ENCODE peak calls at places on chromosomes 7 and 10, in four cellular contexts. B is HCT116, J is GM23338, C is A549. N is an unnamed sample.

GRCh38 chr10:132961864-132962622 is 19.7 kb upstream of the CFAP46 start:
- DNase-seq in B (no peak), J (peak), C (peak), N (no peak)

GRCh38 chr7:571096-572012 is 51.7 kb upstream of the PDGFA start:
- DNase-seq in B (no peak), J (no peak), C (no peak), N (no peak)

GRCh38 chr10:695396-695795 is 5.9 kb upstream of the DIP2C start:
- DNase-seq in B (no peak), J (no peak), C (no peak), N (no peak)

GRCh38 chr7:68729361-68729760 is 868.9 kb upstream of the AUTS2 start:
- DNase-seq in B (no peak), J (no peak), C (no peak), N (no peak)

GRCh38 chr10:1662361-1663025 is 74.8 kb downstream of the ADARB2 start:
- DNase-seq in B (no peak), J (no peak), C (no peak), N (no peak)

GRCh38 chr10:28910960-28911359 is 233.6 kb downstream of the BAMBI start:
- DNase-seq in B (no peak), J (no peak), C (no peak), N (no peak)

GRCh38 chr10:124066744-124067714 is 26.4 kb downstream of the CHST15 start:
- DNase-seq in B (no peak), J (peak), C (no peak), N (peak)

GRCh38 chr10:73625004-73625883 is 16.0 kb downstream of the MYOZ1 start:
- DNase-seq in B (no peak), J (peak), C (peak), N (no peak)

GRCh38 chr7:2544541-2545188 is 10.7 kb downstream of the BRAT1 start:
- DNase-seq in B (no peak), J (no peak), C (no peak), N (no peak)

GRCh38 chr7:19373334-19373733 is 228.1 kb upstream of the FERD3L start:
- DNase-seq in B (no peak), J (no peak), C (no peak), N (no peak)

GRCh38 chr7:42605800-42606199 is 306.1 kb downstream of the C7orf25 start:
- DNase-seq in B (no peak), J (no peak), C (no peak), N (no peak)

GRCh38 chr10:66941491-66941890 is 15.7 kb downstream of the LRRTM3 start:
- DNase-seq in B (no peak), J (no peak), C (no peak), N (no peak)

GRCh38 chr7:116726149-116726548 is 54.2 kb downstream of the MET start:
- DNase-seq in B (no peak), J (no peak), C (no peak), N (no peak)

GRCh38 chr7:131625817-131626372 is 69.5 kb upstream of the PODXL start:
- DNase-seq in B (peak), J (peak), C (peak), N (no peak)

GRCh38 chr10:44337081-44337480 is 47.8 kb downstream of the CXCL12 start:
- DNase-seq in B (no peak), J (no peak), C (no peak), N (no peak)

GRCh38 chr7:144824360-144824759 is 11.5 kb downstream of the TPK1 start:
- DNase-seq in B (no peak), J (no peak), C (no peak), N (no peak)

GRCh38 chr7:100827330-100828226 is at the start of gene EPHB4:
- DNase-seq in B (peak), J (peak), C (peak), N (peak)

GRCh38 chr10:92047215-92047614 is 123.6 kb downstream of the BTAF1 start:
- DNase-seq in B (no peak), J (no peak), C (no peak), N (no peak)

GRCh38 chr10:50347394-50347802 is 96.1 kb upstream of the ASAH2 start:
- DNase-seq in B (no peak), J (no peak), C (no peak), N (no peak)

GRCh38 chr7:139739863-139740597 is 37.8 kb downstream of the HIPK2 start:
- DNase-seq in B (no peak), J (no peak), C (no peak), N (no peak)

GRCh38 chr10:69409968-69410367 is 6.8 kb downstream of the TACR2 start:
- DNase-seq in B (no peak), J (no peak), C (no peak), N (peak)

DNA sequence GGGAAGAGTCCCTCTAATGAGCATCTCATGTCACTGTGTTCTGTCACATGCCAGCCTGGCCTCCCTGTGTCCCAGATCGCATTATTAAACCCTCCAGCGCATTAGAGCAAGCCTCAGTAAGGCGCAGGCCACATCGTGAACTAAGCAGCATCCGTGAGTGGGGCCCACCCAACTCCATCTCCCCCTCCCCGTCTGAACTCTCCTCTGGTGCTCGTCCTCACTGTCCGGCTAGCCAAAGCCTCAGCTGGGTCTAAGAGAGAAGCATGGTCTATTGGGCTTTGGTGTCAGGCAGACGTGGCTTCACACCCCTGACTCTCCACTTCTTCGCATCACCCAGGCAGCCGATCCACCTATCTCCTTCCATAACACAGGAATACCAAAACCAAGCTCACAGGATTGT is 164.7 kb upstream of the LANCL2 start:
- DNase-seq in B (no peak), J (no peak), C (no peak), N (no peak)
- TF ChIP-seq REST in B (no peak), J (no peak), C (no peak), N (no peak)

GRCh38 chr7:27107391-27107900 is 5.0 kb upstream of the HOXA2 start:
- DNase-seq in B (no peak), J (no peak), C (no peak), N (no peak)
- H3K27ac ChIP-seq in B (no peak), J (no peak), C (no peak), N (no peak)

DNA sequence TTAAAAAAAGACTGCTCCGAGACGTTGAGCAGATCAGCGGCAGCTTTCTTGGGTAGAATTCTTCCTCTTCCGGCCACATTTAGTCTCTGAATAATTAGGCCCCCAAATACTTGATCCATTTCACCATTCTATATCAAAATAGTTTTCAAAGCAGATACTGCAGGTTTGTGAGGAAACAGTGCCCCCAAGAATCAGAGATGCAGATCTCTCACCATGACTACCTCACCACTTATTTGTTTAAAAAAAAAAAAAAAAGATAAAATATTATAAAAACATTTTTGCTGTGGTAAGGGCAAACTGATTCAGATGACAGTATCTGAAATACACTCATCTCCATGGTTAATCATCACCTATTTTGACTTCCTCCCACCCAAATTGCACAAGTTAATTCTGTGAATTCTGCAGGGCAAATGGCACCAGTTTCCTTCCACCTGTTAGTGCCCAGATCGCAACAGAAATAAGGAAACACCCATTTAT is 210.4 kb downstream of the FAM107B start:
- DNase-seq in B (no peak), J (no peak), C (no peak), N (no peak)
- TF ChIP-seq REST in B (no peak), J (no peak), C (no peak), N (no peak)

GRCh38 chr7:83851551-83851950 is 202.6 kb upstream of the SEMA3E start:
- DNase-seq in B (no peak), J (no peak), C (no peak), N (no peak)
- H3K27ac ChIP-seq in B (no peak), J (no peak), C (no peak), N (no peak)

GRCh38 chr7:12211054-12212050 is at the start of gene TMEM106B:
- DNase-seq in B (peak), J (peak), C (peak), N (peak)
- TF ChIP-seq REST in B (no peak), J (no peak), C (no peak), N (no peak)

DNA sequence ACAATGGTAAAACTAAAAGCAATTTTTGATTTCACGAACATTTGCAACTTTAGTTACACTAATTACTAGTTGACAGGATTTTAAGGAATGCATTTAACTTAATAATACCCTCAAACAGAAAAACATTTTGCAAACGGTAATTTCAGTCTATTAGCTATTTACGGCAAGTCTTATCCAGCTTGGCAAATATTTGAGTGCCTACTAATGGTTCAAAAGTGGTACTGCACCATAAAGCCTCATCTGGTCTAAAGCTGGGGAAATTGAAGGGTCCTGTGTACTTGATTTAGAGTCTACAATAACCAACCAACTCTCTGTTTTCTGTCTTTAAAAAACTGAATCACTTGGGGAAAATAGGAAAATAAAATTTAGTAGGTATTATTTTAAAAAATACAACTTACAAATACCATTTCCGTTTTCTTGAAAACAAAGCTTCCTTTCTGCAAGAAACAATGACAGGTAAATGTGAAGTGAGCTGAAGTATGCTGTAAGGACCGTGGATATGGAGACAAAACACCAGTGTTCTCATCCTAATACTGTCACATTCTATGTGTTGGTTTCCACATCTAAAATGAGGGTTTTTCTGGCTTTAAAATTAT is 142.3 kb downstream of the VPS50 start:
- DNase-seq in B (peak), J (peak), C (peak), N (no peak)
- H3K27ac ChIP-seq in B (no peak), J (no peak), C (no peak), N (no peak)

DNA sequence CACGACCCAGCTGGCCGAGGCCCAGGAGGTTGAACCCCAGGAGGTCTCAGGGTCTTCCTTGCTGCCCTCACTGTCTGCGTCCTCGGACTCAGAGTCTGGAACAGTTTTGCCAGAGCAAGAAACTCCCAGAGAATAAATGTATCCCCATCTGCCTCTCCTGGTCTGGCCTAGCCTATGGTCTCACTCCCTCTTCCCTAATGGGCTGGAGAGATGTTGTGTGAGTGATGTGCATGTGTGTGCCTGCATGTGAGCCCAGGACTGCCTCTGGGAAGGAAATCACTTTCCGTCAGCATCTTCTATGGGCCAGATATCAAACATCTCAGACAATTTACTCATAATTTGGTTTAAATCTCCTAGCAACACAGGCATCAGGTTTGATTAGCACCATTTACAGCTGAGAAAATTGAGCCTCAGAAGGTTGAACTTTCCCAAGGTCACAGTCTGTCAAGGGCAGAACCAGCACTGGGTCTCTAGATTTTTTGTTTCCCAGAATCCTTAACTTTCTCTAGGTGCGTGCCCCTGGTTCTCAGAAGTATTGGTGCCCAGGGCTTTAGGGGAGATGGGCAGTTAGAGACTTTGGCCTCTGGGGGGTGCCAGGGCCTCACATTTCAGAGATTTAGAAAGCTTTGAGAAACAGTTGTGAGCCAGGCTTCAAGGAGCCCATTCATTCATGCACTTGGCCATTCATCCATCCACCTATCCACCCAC is 4.9 kb downstream of the TMEM270 start:
- DNase-seq in B (no peak), J (peak), C (peak), N (no peak)
- TF ChIP-seq REST in B (no peak), J (no peak), C (no peak), N (no peak)

N was measured in HL-60.